ENCODE peak calls at places on chromosomes 3 and 15, in four cellular contexts. E is kidney tubule cell, O is C1 segment of cervical spinal cord, N is HL-60. R is an unnamed sample.

GRCh38 chr3:54515439-54516213 is 393.3 kb downstream of the CACNA2D3 start:
- DNase-seq in E (no peak), N (no peak), O (no peak), R (no peak)

GRCh38 chr15:88605507-88606436 is 15.4 kb upstream of the AEN start:
- DNase-seq in N (no peak), O (no peak), E (peak; percentile 24), R (peak; percentile 20)

GRCh38 chr3:167078070-167078622 is 302.0 kb downstream of the ZBBX start:
- DNase-seq in O (no peak), N (no peak), E (no peak), R (no peak)

GRCh38 chr3:159913712-159914414 is 74.8 kb upstream of the IL12A start:
- DNase-seq in N (no peak), O (no peak), E (peak; percentile 26), R (no peak)

GRCh38 chr3:50139308-50139707 is 15.8 kb upstream of the SEMA3F start:
- DNase-seq in N (no peak), O (no peak), E (no peak), R (no peak)

GRCh38 chr3:112088944-112089343 is 2.8 kb downstream of the C3orf52 start:
- DNase-seq in E (no peak), O (no peak), N (no peak), R (no peak)

GRCh38 chr3:129793356-129793755 is 100.2 kb downstream of the TMCC1 start:
- DNase-seq in N (no peak), E (peak; percentile 13), O (no peak), R (peak; percentile 23)

GRCh38 chr15:96889734-96890480 is 559.4 kb downstream of the NR2F2 start:
- DNase-seq in O (no peak), N (no peak), E (peak; percentile 31), R (no peak)

GRCh38 chr15:98505611-98506031 is 142.7 kb upstream of the IGF1R start:
- DNase-seq in N (no peak), O (no peak), E (no peak), R (no peak)

GRCh38 chr3:31106204-31106603 is 211.7 kb upstream of the GADL1 start:
- DNase-seq in O (no peak), E (peak; percentile 26), N (no peak), R (peak; percentile 95)

GRCh38 chr3:47870156-47870555 is 67.2 kb downstream of the DHX30 start:
- DNase-seq in N (no peak), E (no peak), O (no peak), R (no peak)

GRCh38 chr15:28002867-28003266 is 96.2 kb downstream of the OCA2 start:
- DNase-seq in N (no peak), E (no peak), O (no peak), R (no peak)

GRCh38 chr3:76310661-76311060 is 525.3 kb upstream of the ZNF717 start:
- DNase-seq in O (no peak), E (no peak), N (no peak), R (no peak)

GRCh38 chr15:73986055-73986775 is 5.9 kb downstream of the STOML1 start:
- DNase-seq in O (no peak), E (peak; percentile 76), N (no peak), R (no peak)

GRCh38 chr3:127015282-127016042 is 32.5 kb downstream of the PLXNA1 start:
- DNase-seq in E (no peak), O (no peak), N (no peak), R (no peak)

GRCh38 chr3:83953417-83954089 is 1005.2 kb upstream of the CADM2 start:
- DNase-seq in O (no peak), N (no peak), E (no peak), R (peak; percentile 51)

GRCh38 chr15:73988075-73988969 is 3.8 kb downstream of the STOML1 start:
- DNase-seq in O (no peak), E (peak; percentile 98), N (no peak), R (peak; percentile 90)

GRCh38 chr3:143171656-143172055 is 52.1 kb downstream of the CHST2 start:
- DNase-seq in E (no peak), O (no peak), N (no peak), R (no peak)

GRCh38 chr3:14548321-14548729 is 8.2 kb upstream of the GRIP2 start:
- DNase-seq in O (no peak), E (peak; percentile 58), N (no peak), R (peak; percentile 20)

GRCh38 chr3:114848643-114849350 is 298.3 kb downstream of the ZBTB20 start:
- DNase-seq in E (no peak), O (peak; percentile 32), N (no peak), R (no peak)

GRCh38 chr3:186308549-186308948 is 53.5 kb downstream of the DGKG start:
- DNase-seq in E (no peak), N (no peak), O (no peak), R (no peak)

GRCh38 chr3:73214846-73215245 is 153.4 kb downstream of the EBLN2 start:
- DNase-seq in O (no peak), E (no peak), N (no peak), R (no peak)

GRCh38 chr3:17942856-17943255 is 200.4 kb upstream of the TBC1D5 start:
- DNase-seq in N (no peak), E (peak; percentile 27), O (no peak), R (peak; percentile 39)

GRCh38 chr3:56547486-56547885 is 9.5 kb upstream of the CCDC66 start:
- DNase-seq in N (no peak), O (no peak), E (no peak), R (no peak)

GRCh38 chr3:87811953-87812352 is 246.9 kb downstream of the CGGBP1 start:
- DNase-seq in E (no peak), N (no peak), O (no peak), R (no peak)

GRCh38 chr3:141487419-141488345 is 855 bp downstream of the RASA2 start:
- DNase-seq in O (peak; percentile 43), N (peak; percentile 43), E (peak; percentile 90), R (peak; percentile 68)

GRCh38 chr15:34271493-34271892 is 46.7 kb downstream of the EMC4 start:
- DNase-seq in E (peak; percentile 17), N (peak; percentile 14), O (no peak), R (peak; percentile 90)

GRCh38 chr3:23115171-23115877 is 87.8 kb upstream of the UBE2E2 start:
- DNase-seq in E (no peak), N (no peak), O (no peak), R (no peak)

GRCh38 chr15:58771621-58772235 is 626 bp downstream of the MINDY2 start:
- DNase-seq in E (peak; percentile 52), N (peak; percentile 11), O (peak; percentile 62), R (peak; percentile 36)

R was measured in mammary epithelial cell.